ENCODE peak calls at places on chromosomes 13 and 19, in six cellular contexts. J is stimulated activated CD4-positive, alpha-beta T cell treated with anti-CD3 and anti-CD28 coated beads, Interleukin-4, amount 100 ng/mL, for 1 hour; G is activated T-cell treated with anti-CD3 and anti-CD28 coated beads for 1 hour; K is stimulated activated naive CD8-positive, alpha-beta T cell treated with anti-CD3 and anti-CD28 coated beads, Interleukin-15, amount 100 ng/mL, for 72 hours; L is foreskin fibroblast; Z is GM10248. Q is an unnamed sample.

GRCh38 chr13:110330491-110331001 is 23.5 kb downstream of the COL4A2 start:
- DNase-seq in J (no peak), G (no peak), K (no peak), L (peak; percentile 68), Z (no peak), Q (no peak)

GRCh38 chr19:30091856-30092255 is 149.8 kb downstream of the URI1 start:
- DNase-seq in J (no peak), G (no peak), K (no peak), L (no peak), Z (no peak), Q (no peak)

GRCh38 chr19:50537769-50538230 is 24.1 kb upstream of the ASPDH start:
- DNase-seq in J (peak; percentile 70), G (peak; percentile 54), K (peak; percentile 67), L (peak; percentile 71), Z (peak; percentile 84), Q (no peak)

GRCh38 chr19:33171916-33172359 is 22.2 kb upstream of the LRP3 start:
- DNase-seq in J (no peak), G (no peak), K (no peak), L (peak; percentile 78), Z (no peak), Q (no peak)

GRCh38 chr19:3277649-3278048 is 53.2 kb downstream of the CELF5 start:
- DNase-seq in J (no peak), G (no peak), K (no peak), L (no peak), Z (no peak), Q (no peak)

GRCh38 chr13:48902421-48902820 is 73.3 kb upstream of the FNDC3A start:
- DNase-seq in J (no peak), G (no peak), K (no peak), L (peak; percentile 94), Z (no peak), Q (no peak)

GRCh38 chr19:53730391-53730790 is 93.7 kb downstream of the NLRP12 start:
- DNase-seq in J (no peak), G (no peak), K (no peak), L (no peak), Z (no peak), Q (no peak)

GRCh38 chr19:17081672-17082630 is 6.4 kb downstream of the MYO9B start:
- DNase-seq in J (no peak), G (no peak), K (no peak), L (no peak), Z (no peak), Q (no peak)